ENCODE peak calls at places on chromosome 7, in four cellular contexts. K is IMR-90, W is prostate gland, C is HCT116. J is an unnamed sample. For H3K4me1, the result is how much of the 10 kb centered on the place peaks cover.

GRCh38 chr7:2170576-2171521 is 61.9 kb downstream of the MAD1L1 start:
- DNase-seq in K (no peak), W (no peak), C (no peak), J (no peak)

GRCh38 chr7:132419538-132419937 is 156.7 kb downstream of the PLXNA4 start:
- DNase-seq in K (no peak), W (no peak), C (no peak), J (no peak)

GRCh38 chr7:45084336-45084735 is 4.4 kb downstream of the NACAD start:
- DNase-seq in K (no peak), W (no peak), C (no peak), J (no peak)

GRCh38 chr7:139675127-139676110 is 102.4 kb downstream of the HIPK2 start:
- DNase-seq in K (peak), W (no peak), C (no peak), J (no peak)

GRCh38 chr7:69994907-69995542 is 396.8 kb downstream of the AUTS2 start:
- DNase-seq in K (no peak), W (peak), C (no peak), J (no peak)

GRCh38 chr7:76292206-76292573 is 10.3 kb upstream of the HSPB1 start:
- DNase-seq in K (no peak), W (no peak), C (no peak), J (peak)

GRCh38 chr7:77188736-77189429 is 10.7 kb downstream of the FGL2 start:
- DNase-seq in K (no peak), W (no peak), C (no peak), J (no peak)

GRCh38 chr7:99112097-99112496 is 31.8 kb downstream of the SMURF1 start:
- DNase-seq in K (no peak), W (no peak), C (no peak), J (no peak)

GRCh38 chr7:151374139-151374538 is 32.5 kb downstream of the NUB1 start:
- DNase-seq in K (no peak), W (no peak), C (no peak), J (no peak)

GRCh38 chr7:73966941-73967831 is 60.8 kb upstream of the ELN start:
- DNase-seq in K (no peak), W (no peak), C (no peak), J (no peak)
- H3K27ac ChIP-seq in K (no peak), W (no peak), C (no peak), J (no peak)

DNA sequence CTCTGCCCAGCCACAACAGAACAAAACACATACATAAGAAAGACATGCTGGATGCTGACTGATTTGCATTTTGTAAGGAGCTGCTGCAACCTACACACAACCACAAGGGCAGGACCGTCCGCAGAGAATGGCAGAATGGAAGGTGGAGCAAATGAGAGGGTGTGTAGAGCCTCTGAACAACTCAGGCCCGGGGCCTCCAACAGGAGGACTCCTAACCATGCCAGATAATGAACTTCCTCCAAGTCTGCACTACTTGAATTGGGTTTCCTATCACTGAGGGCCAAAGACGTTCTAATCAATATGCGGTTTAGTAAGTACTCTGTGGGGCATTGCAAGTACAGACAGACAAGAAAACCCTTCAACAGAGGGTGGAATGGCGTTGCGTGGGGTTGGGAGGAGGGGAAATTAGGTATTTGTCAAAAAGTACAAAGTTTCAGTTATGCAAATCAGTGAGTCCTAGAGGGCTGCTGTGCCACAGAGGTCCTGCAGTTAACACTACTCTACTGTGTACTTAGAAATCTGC is 14.6 kb downstream of the VOPP1 start:
- DNase-seq in K (no peak), W (no peak), C (no peak), J (no peak)
- TF ChIP-seq POLR2A in K (no peak), W (no peak), C (no peak), J (no peak)

GRCh38 chr7:7203813-7204575 is 21.6 kb downstream of the C1GALT1 start:
- DNase-seq in K (no peak), W (no peak), C (no peak), J (no peak)
- H3K4me1 ChIP-seq in K (under half), W (under half), C (under half), J (under half)

DNA sequence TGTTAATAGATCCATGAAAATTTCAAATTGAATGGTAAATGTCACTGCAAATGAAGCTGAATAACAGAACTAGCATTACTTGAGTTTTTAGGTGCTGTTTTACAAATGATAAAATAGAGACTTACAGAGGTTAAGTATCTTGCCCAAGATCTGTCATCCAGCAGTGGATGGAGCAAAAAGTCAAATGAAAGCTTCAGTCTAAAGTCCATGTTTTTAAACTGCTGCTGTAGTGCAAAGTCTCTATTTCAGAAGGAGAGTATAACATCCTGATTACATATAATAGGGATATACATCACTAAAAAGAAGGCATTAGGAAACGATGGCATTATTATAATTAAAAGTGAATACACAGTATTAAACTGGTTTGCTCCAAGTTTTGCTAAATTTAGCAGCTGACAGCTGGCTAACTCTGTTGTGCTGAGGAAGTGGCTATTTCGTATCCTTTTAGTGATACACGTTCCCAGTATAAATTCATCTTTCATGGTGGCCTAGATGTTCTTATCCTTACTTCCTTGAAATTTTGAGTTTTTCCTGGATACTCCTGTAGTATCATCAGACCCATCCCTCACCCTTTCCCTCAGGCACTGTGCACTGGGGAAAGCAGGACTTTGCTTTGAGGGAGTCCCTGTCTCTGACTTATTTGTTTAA is 603.2 kb downstream of the MAGI2 start:
- DNase-seq in K (no peak), W (no peak), C (no peak), J (no peak)
- H3K27ac ChIP-seq in K (no peak), W (no peak), C (no peak), J (no peak)

DNA sequence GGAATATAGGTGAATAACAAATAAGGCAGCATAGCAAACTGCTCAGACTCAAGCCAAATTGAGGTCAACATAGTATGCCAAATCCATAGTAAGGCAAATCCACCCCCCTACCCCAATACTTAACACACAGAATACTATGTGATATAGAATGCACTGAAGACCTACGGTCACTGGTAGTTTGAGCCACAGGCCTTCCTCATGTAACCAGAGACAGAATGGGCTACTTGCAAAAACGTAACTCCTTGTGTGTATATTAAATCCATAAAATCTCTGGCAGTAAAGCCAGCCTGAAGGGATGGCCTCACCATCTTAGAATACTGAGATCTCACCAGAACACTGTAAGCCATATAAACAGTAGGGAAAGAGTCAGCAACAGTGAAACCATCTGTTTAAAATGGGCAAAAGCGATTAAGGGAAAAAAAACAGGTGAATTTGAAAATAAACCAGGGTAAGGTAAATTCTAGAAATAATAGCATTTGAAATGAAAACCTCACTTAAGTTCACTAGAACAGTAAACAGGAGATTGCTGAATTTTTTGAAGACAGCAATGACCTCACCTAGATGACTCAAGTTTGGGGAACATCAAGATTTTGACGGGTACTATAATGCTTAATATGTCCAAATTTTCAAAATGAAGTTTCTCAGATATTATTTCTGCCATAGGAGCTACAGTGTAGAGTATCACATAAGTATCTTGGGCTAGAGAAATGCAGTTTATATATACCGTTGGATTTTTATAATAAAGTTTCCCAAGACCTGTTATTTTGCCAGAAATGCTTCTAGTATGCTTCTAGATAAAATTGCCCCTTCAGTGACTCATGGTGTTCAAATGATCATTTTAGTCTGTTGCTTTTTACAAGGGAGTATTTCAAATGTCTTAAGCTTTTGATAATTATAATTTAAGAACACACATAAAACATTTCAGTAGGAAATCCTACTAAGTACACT is 13.9 kb downstream of the HNRNPA2B1 start:
- DNase-seq in K (no peak), W (no peak), C (no peak), J (no peak)
- TF ChIP-seq POLR2A in K (no peak), W (no peak), C (no peak), J (no peak)